ENCODE peak calls at places on chromosomes 12 and 14, in six cellular contexts. U is NCI-H1436; X is right lobe of liver; Q is iPS-NIHi11; L is activated T-cell treated with anti-CD3 and anti-CD28 coated beads, Interleukin-2, amount 50 U/mL, for 24 hours; K is type B pancreatic cell. R is an unnamed sample.

GRCh38 chr12:118370601-118371000 is 2.1 kb downstream of the TAOK3 start:
- DNase-seq in U (no peak), X (no peak), Q (no peak), L (no peak), K (no peak), R (no peak)

GRCh38 chr12:30952036-30952435 is 25.5 kb downstream of the TSPAN11 start:
- DNase-seq in U (no peak), X (no peak), Q (no peak), L (no peak), K (no peak), R (no peak)

GRCh38 chr12:119695034-119695433 is 27.1 kb downstream of the PRKAB1 start:
- DNase-seq in U (no peak), X (no peak), Q (peak; percentile 43), L (no peak), K (no peak), R (no peak)

GRCh38 chr12:56271031-56271430 is 4.3 kb downstream of the COQ10A start:
- DNase-seq in U (no peak), X (no peak), Q (peak; percentile 65), L (no peak), K (no peak), R (no peak)

GRCh38 chr12:38921025-38921677 is 15.8 kb upstream of the CPNE8 start:
- DNase-seq in U (no peak), X (peak; percentile 32), Q (peak; percentile 55), L (no peak), K (no peak), R (no peak)

GRCh38 chr12:121793836-121794531 is 496 bp upstream of the RHOF start:
- DNase-seq in U (peak; percentile 85), X (peak; percentile 94), Q (peak; percentile 86), L (peak; percentile 99), K (peak; percentile 96), R (peak; percentile 56)

GRCh38 chr12:117344716-117345115 is 16.7 kb downstream of the NOS1 start:
- DNase-seq in U (no peak), X (no peak), Q (no peak), L (no peak), K (no peak), R (no peak)

GRCh38 chr12:121038861-121039654 is at the start of gene OASL:
- DNase-seq in U (no peak), X (peak; percentile 64), Q (no peak), L (peak; percentile 78), K (no peak), R (no peak)

GRCh38 chr12:27343255-27344000 is 10.8 kb downstream of the BMAL2 start:
- DNase-seq in U (no peak), X (no peak), Q (no peak), L (no peak), K (no peak), R (no peak)

GRCh38 chr12:53380797-53381738 is 1.1 kb downstream of the SP1 start:
- DNase-seq in U (no peak), X (no peak), Q (no peak), L (no peak), K (no peak), R (no peak)

GRCh38 chr14:101843665-101844064 is 82.2 kb downstream of the PPP2R5C start:
- DNase-seq in U (no peak), X (no peak), Q (no peak), L (peak; percentile 58), K (no peak), R (no peak)

GRCh38 chr12:96302706-96303310 is 97.4 kb downstream of the CDK17 start:
- DNase-seq in U (peak; percentile 2), X (no peak), Q (no peak), L (no peak), K (no peak), R (no peak)

GRCh38 chr14:102691763-102692162 is 85.5 kb upstream of the TRAF3 start:
- DNase-seq in U (no peak), X (no peak), Q (no peak), L (no peak), K (no peak), R (no peak)

GRCh38 chr12:68198490-68199086 is 27.0 kb downstream of the IL26 start:
- DNase-seq in U (no peak), X (no peak), Q (no peak), L (no peak), K (no peak), R (no peak)

GRCh38 chr12:55957106-55957859 is 8.6 kb downstream of the PMEL start:
- DNase-seq in U (no peak), X (no peak), Q (peak; percentile 57), L (no peak), K (no peak), R (no peak)

GRCh38 chr12:110619534-110619953 is 5.6 kb downstream of the TCTN1 start:
- DNase-seq in U (no peak), X (no peak), Q (no peak), L (peak; percentile 41), K (no peak), R (no peak)

R was measured in NCI-H2081 treated with DMSO at 0.1 percent for 48 hours.